ENCODE peak calls at places on chromosomes 5 and 9, in eight cellular contexts. I is amniotic stem cell; V is activated gamma-delta T cell treated with Interleukin-2 at 50 U/mL for 16 hours; C is RWPE1; F is Right ventricle myocardium superior; U is activated CD8-positive, alpha-beta memory T cell treated with anti-CD3 and anti-CD28 coated beads for 48 hours; B is AG04450; G is brain microvascular endothelial cell. A is an unnamed sample.

GRCh38 chr5:158288258-158288657 is 429.3 kb upstream of the CLINT1 start:
- DNase-seq in V (no peak), U (no peak), F (no peak), B (no peak), C (no peak), G (no peak), I (no peak), A (no peak)

GRCh38 chr9:6910032-6910431 is 152.3 kb downstream of the KDM4C start:
- DNase-seq in C (no peak), F (no peak), U (no peak), B (no peak), G (no peak), I (no peak), V (no peak), A (peak)

GRCh38 chr5:119368238-119368630 is 12.4 kb downstream of the TNFAIP8 start:
- DNase-seq in G (no peak), U (no peak), I (no peak), V (peak), C (no peak), B (no peak), F (no peak), A (no peak)

GRCh38 chr9:99362317-99362716 is 140.2 kb downstream of the SEC61B start:
- DNase-seq in I (no peak), F (no peak), U (no peak), B (no peak), V (no peak), G (no peak), C (no peak), A (no peak)

GRCh38 chr5:176185133-176185733 is 53.0 kb upstream of the SIMC1 start:
- DNase-seq in U (no peak), V (no peak), I (no peak), F (no peak), B (no peak), G (no peak), C (peak), A (no peak)

GRCh38 chr5:134510970-134511795 is 14.3 kb upstream of the JADE2 start:
- DNase-seq in C (peak), B (no peak), G (peak), U (no peak), F (no peak), I (no peak), V (no peak), A (no peak)

GRCh38 chr9:105114318-105114717 is 130.1 kb upstream of the SLC44A1 start:
- DNase-seq in I (no peak), B (no peak), G (no peak), V (no peak), C (no peak), U (no peak), F (no peak), A (no peak)

GRCh38 chr5:32859211-32859641 is 148.1 kb downstream of the NPR3 start:
- DNase-seq in F (no peak), G (no peak), U (no peak), B (no peak), V (no peak), C (no peak), I (no peak), A (no peak)